ENCODE peak calls at places on chromosomes 4 and X, in six cellular contexts. One of them, this sample, is unnamed.

GRCh38 chr4:24730256-24731001 is 64.9 kb upstream of the SOD3 start:
- DNase-seq in psoas muscle: peak; percentile 88
- DNase-seq in mesendoderm: no peak
- DNase-seq in cardiac muscle cell: peak; percentile 76
- DNase-seq in heart left ventricle: peak; percentile 83
- DNase-seq in aorta: peak; percentile 94
- DNase-seq in this sample: no peak

GRCh38 chrX:78527263-78527662 is 131.9 kb downstream of the RTL3 start:
- DNase-seq in heart left ventricle: no peak
- DNase-seq in cardiac muscle cell: no peak
- DNase-seq in aorta: no peak
- DNase-seq in psoas muscle: no peak
- DNase-seq in mesendoderm: no peak
- DNase-seq in this sample: no peak

GRCh38 chr4:4671774-4672349 is 130.0 kb upstream of the STX18 start:
- DNase-seq in psoas muscle: no peak
- DNase-seq in cardiac muscle cell: no peak
- DNase-seq in aorta: no peak
- DNase-seq in mesendoderm: no peak
- DNase-seq in heart left ventricle: no peak
- DNase-seq in this sample: no peak

GRCh38 chr4:187283306-187283705 is 559.6 kb upstream of the FAT1 start:
- DNase-seq in aorta: no peak
- DNase-seq in heart left ventricle: no peak
- DNase-seq in cardiac muscle cell: no peak
- DNase-seq in mesendoderm: no peak
- DNase-seq in psoas muscle: no peak
- DNase-seq in this sample: no peak

GRCh38 chrX:136209016-136209738 is 42.0 kb downstream of the MAP7D3 start:
- DNase-seq in cardiac muscle cell: peak; percentile 71
- DNase-seq in psoas muscle: peak; percentile 57
- DNase-seq in heart left ventricle: peak; percentile 64
- DNase-seq in mesendoderm: peak; percentile 54
- DNase-seq in aorta: peak; percentile 81
- DNase-seq in this sample: no peak

GRCh38 chr4:53321151-53321987 is 44.5 kb downstream of the SCFD2 start:
- DNase-seq in aorta: no peak
- DNase-seq in psoas muscle: no peak
- DNase-seq in cardiac muscle cell: peak; percentile 78
- DNase-seq in heart left ventricle: no peak
- DNase-seq in mesendoderm: no peak
- DNase-seq in this sample: no peak

GRCh38 chr4:84683065-84683464 is 100.1 kb downstream of the CDS1 start:
- DNase-seq in aorta: no peak
- DNase-seq in mesendoderm: peak; percentile 27
- DNase-seq in heart left ventricle: no peak
- DNase-seq in cardiac muscle cell: no peak
- DNase-seq in psoas muscle: no peak
- DNase-seq in this sample: no peak

GRCh38 chr4:141783770-141784169 is 147.4 kb downstream of the IL15 start:
- DNase-seq in aorta: no peak
- DNase-seq in heart left ventricle: no peak
- DNase-seq in mesendoderm: no peak
- DNase-seq in psoas muscle: no peak
- DNase-seq in cardiac muscle cell: no peak
- DNase-seq in this sample: no peak

GRCh38 chrX:149151805-149152757 is 353.0 kb downstream of the IDS start:
- DNase-seq in psoas muscle: no peak
- DNase-seq in mesendoderm: peak; percentile 10
- DNase-seq in cardiac muscle cell: peak; percentile 86
- DNase-seq in aorta: no peak
- DNase-seq in heart left ventricle: no peak
- DNase-seq in this sample: no peak

GRCh38 chr4:39036172-39036571 is 4.0 kb upstream of the TMEM156 start:
- DNase-seq in heart left ventricle: no peak
- DNase-seq in cardiac muscle cell: peak; percentile 42
- DNase-seq in aorta: no peak
- DNase-seq in psoas muscle: no peak
- DNase-seq in mesendoderm: no peak
- DNase-seq in this sample: no peak

GRCh38 chrX:115713465-115713864 is 152.5 kb downstream of the PLS3 start:
- DNase-seq in heart left ventricle: no peak
- DNase-seq in cardiac muscle cell: no peak
- DNase-seq in aorta: no peak
- DNase-seq in psoas muscle: no peak
- DNase-seq in mesendoderm: no peak
- DNase-seq in this sample: no peak

GRCh38 chr4:136562842-136563241 is 969.5 kb downstream of the PCDH18 start:
- DNase-seq in heart left ventricle: no peak
- DNase-seq in aorta: no peak
- DNase-seq in psoas muscle: no peak
- DNase-seq in mesendoderm: no peak
- DNase-seq in cardiac muscle cell: peak; percentile 0
- DNase-seq in this sample: no peak

GRCh38 chrX:19174401-19175025 is 52.2 kb upstream of the ADGRG2 start:
- DNase-seq in heart left ventricle: no peak
- DNase-seq in mesendoderm: no peak
- DNase-seq in psoas muscle: peak; percentile 18
- DNase-seq in cardiac muscle cell: peak; percentile 12
- DNase-seq in aorta: no peak
- DNase-seq in this sample: no peak

GRCh38 chr4:121789960-121790829 is 10.9 kb upstream of the EXOSC9 start:
- DNase-seq in heart left ventricle: no peak
- DNase-seq in mesendoderm: no peak
- DNase-seq in psoas muscle: no peak
- DNase-seq in cardiac muscle cell: peak; percentile 64
- DNase-seq in aorta: no peak
- DNase-seq in this sample: no peak

GRCh38 chr4:53709693-53710092 is 118.4 kb upstream of the LNX1 start:
- DNase-seq in aorta: no peak
- DNase-seq in heart left ventricle: no peak
- DNase-seq in mesendoderm: no peak
- DNase-seq in cardiac muscle cell: no peak
- DNase-seq in psoas muscle: no peak
- DNase-seq in this sample: no peak

GRCh38 chr4:95510145-95510544 is 38.6 kb downstream of the UNC5C start:
- DNase-seq in aorta: no peak
- DNase-seq in cardiac muscle cell: peak; percentile 63
- DNase-seq in heart left ventricle: no peak
- DNase-seq in mesendoderm: no peak
- DNase-seq in psoas muscle: no peak
- DNase-seq in this sample: no peak

GRCh38 chr4:138438608-138439007 is 196.5 kb upstream of the SLC7A11 start:
- DNase-seq in heart left ventricle: no peak
- DNase-seq in mesendoderm: no peak
- DNase-seq in psoas muscle: no peak
- DNase-seq in cardiac muscle cell: no peak
- DNase-seq in aorta: no peak
- DNase-seq in this sample: no peak

GRCh38 chr4:40255722-40256281 is 59.0 kb downstream of the RHOH start:
- DNase-seq in heart left ventricle: no peak
- DNase-seq in psoas muscle: no peak
- DNase-seq in cardiac muscle cell: peak; percentile 95
- DNase-seq in mesendoderm: no peak
- DNase-seq in aorta: no peak
- DNase-seq in this sample: no peak

GRCh38 chrX:14801136-14801535 is 71.7 kb downstream of the FANCB start:
- DNase-seq in heart left ventricle: no peak
- DNase-seq in aorta: no peak
- DNase-seq in mesendoderm: peak; percentile 87
- DNase-seq in psoas muscle: no peak
- DNase-seq in cardiac muscle cell: no peak
- DNase-seq in this sample: no peak

GRCh38 chr4:184019667-184020665 is 114.9 kb downstream of the STOX2 start:
- DNase-seq in heart left ventricle: no peak
- DNase-seq in cardiac muscle cell: no peak
- DNase-seq in aorta: no peak
- DNase-seq in mesendoderm: no peak
- DNase-seq in psoas muscle: no peak
- DNase-seq in this sample: no peak

GRCh38 chrX:112147206-112147605 is 64.6 kb upstream of the TRPC5 start:
- DNase-seq in mesendoderm: peak; percentile 29
- DNase-seq in heart left ventricle: no peak
- DNase-seq in cardiac muscle cell: no peak
- DNase-seq in aorta: no peak
- DNase-seq in psoas muscle: no peak
- DNase-seq in this sample: no peak

GRCh38 chr4:57109847-57110634 is at the start of gene IGFBP7:
- DNase-seq in psoas muscle: peak; percentile 51
- DNase-seq in cardiac muscle cell: peak; percentile 72
- DNase-seq in aorta: peak; percentile 91
- DNase-seq in heart left ventricle: peak; percentile 87
- DNase-seq in mesendoderm: no peak
- DNase-seq in this sample: no peak

GRCh38 chr4:163331629-163332360 is 601 bp downstream of the NPY1R start:
- DNase-seq in heart left ventricle: peak; percentile 62
- DNase-seq in cardiac muscle cell: peak; percentile 36
- DNase-seq in aorta: peak; percentile 82
- DNase-seq in psoas muscle: peak; percentile 15
- DNase-seq in mesendoderm: peak; percentile 44
- DNase-seq in this sample: no peak

GRCh38 chr4:119000400-119000799 is 111.7 kb downstream of the SYNPO2 start:
- DNase-seq in heart left ventricle: no peak
- DNase-seq in cardiac muscle cell: no peak
- DNase-seq in mesendoderm: no peak
- DNase-seq in psoas muscle: no peak
- DNase-seq in aorta: peak; percentile 78
- DNase-seq in this sample: no peak

GRCh38 chrX:48068096-48068887 is 3.1 kb downstream of the ZNF630 start:
- DNase-seq in heart left ventricle: no peak
- DNase-seq in cardiac muscle cell: no peak
- DNase-seq in mesendoderm: no peak
- DNase-seq in psoas muscle: no peak
- DNase-seq in aorta: no peak
- DNase-seq in this sample: no peak

GRCh38 chr4:80036949-80037348 is 36.1 kb downstream of the ANTXR2 start:
- DNase-seq in heart left ventricle: no peak
- DNase-seq in cardiac muscle cell: peak; percentile 97
- DNase-seq in mesendoderm: no peak
- DNase-seq in psoas muscle: no peak
- DNase-seq in aorta: no peak
- DNase-seq in this sample: no peak

GRCh38 chr4:156298230-156298629 is 344.6 kb upstream of the CTSO start:
- DNase-seq in aorta: no peak
- DNase-seq in mesendoderm: peak; percentile 64
- DNase-seq in psoas muscle: no peak
- DNase-seq in heart left ventricle: no peak
- DNase-seq in cardiac muscle cell: peak; percentile 77
- DNase-seq in this sample: no peak

GRCh38 chr4:148770848-148771247 is 328.6 kb upstream of the NR3C2 start:
- DNase-seq in mesendoderm: peak; percentile 13
- DNase-seq in cardiac muscle cell: no peak
- DNase-seq in aorta: no peak
- DNase-seq in psoas muscle: no peak
- DNase-seq in heart left ventricle: no peak
- DNase-seq in this sample: no peak

GRCh38 chr4:185683222-185683621 is 128.8 kb downstream of the SORBS2 start:
- DNase-seq in cardiac muscle cell: no peak
- DNase-seq in heart left ventricle: no peak
- DNase-seq in psoas muscle: no peak
- DNase-seq in mesendoderm: no peak
- DNase-seq in aorta: no peak
- DNase-seq in this sample: no peak
- H3K4me1 ChIP-seq in cardiac muscle cell: peaks cover 34% of the 10 kb centered on the region
- H3K4me1 ChIP-seq in heart left ventricle: peaks cover 11% of the 10 kb centered on the region
- H3K4me1 ChIP-seq in psoas muscle: no peaks in the 10 kb centered on the region
- H3K4me1 ChIP-seq in mesendoderm: no peaks in the 10 kb centered on the region
- H3K4me1 ChIP-seq in aorta: no peaks in the 10 kb centered on the region
- H3K4me1 ChIP-seq in this sample: no peaks in the 10 kb centered on the region

DNA sequence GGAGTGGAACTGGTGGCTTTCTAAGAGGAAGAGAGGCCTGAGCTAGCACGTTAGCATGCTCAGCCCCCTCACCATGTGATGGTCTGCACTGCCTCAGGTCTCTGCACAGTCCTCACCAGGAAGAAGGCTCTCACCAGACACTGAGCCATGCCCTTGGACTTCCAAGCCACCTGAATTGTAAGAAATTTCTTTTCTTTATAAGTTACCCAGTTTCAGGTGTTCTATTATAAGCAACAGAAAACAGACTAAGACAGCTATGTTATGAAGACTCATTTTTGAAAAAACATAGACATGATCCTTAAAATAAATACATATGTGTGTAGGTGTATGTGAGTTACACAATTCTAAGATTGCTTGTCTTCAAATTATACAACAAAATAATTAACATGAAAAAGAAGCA is 74.7 kb downstream of the CEP44 start:
- DNase-seq in mesendoderm: no peak
- DNase-seq in cardiac muscle cell: no peak
- DNase-seq in heart left ventricle: no peak
- DNase-seq in aorta: no peak
- DNase-seq in psoas muscle: no peak
- DNase-seq in this sample: no peak
- H3K27ac ChIP-seq in mesendoderm: no peak overlapping the region
- H3K27ac ChIP-seq in cardiac muscle cell: no peak overlapping the region
- H3K27ac ChIP-seq in heart left ventricle: no peak overlapping the region
- H3K27ac ChIP-seq in aorta: no peak overlapping the region
- H3K27ac ChIP-seq in psoas muscle: no peak overlapping the region
- H3K27ac ChIP-seq in this sample: no peak overlapping the region

DNA sequence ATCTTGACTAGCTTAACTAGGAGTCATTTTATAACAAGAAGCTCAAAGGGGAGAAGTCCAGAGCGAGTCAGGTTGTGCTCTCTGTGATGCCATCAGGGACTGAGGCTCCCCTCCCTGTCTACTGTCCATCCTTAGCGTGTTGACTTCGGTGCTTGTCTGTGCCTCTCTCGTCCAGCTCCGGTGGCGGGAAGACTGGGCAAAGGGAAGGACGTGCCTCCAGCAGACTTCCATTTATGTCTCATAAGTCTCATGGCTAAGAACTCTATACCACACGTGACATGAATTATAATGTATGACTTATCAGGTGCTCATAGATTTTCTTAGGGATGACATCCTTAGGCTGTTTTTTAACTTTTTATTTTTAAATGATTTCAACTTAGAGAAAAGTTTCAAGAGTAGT is 92.6 kb upstream of the TLR2 start:
- DNase-seq in cardiac muscle cell: no peak
- DNase-seq in mesendoderm: no peak
- DNase-seq in heart left ventricle: no peak
- DNase-seq in aorta: no peak
- DNase-seq in psoas muscle: no peak
- DNase-seq in this sample: no peak
- H3K36me3 ChIP-seq in cardiac muscle cell: no peaks in the 10 kb centered on the region
- H3K36me3 ChIP-seq in mesendoderm: no peaks in the 10 kb centered on the region
- H3K36me3 ChIP-seq in heart left ventricle: peaks cover 90% of the 10 kb centered on the region
- H3K36me3 ChIP-seq in aorta: peaks cover 8% of the 10 kb centered on the region
- H3K36me3 ChIP-seq in psoas muscle: peaks cover 82% of the 10 kb centered on the region
- H3K36me3 ChIP-seq in this sample: peaks cover 68% of the 10 kb centered on the region

DNA sequence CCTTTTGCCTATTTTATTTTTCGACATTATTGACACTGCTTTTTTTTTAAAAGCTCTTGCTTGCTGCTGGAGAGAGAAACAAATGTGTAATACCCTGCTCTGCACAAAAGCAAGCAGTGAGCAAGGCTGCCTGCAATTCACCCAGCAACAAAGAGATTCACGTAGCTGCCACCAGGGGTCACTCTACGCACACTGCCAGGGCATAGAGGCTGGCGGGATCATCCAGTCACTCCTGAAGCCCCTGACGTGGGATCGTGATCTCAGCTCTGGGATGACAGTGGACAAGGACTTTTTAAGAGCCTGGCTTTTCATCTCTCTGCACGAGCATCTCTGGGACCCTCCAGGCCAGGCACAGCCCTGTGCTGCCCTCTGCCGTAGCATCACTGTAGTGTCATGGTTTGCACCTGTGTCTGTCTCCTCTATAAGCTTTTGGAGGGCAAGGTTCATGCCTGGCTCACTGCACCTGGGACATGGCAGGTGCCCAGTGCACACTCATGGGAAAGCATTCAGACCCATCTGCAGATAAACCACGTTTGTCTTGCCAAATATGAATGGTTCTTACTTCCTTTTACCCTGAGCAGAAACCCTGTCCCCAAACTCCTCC is 19.8 kb downstream of the C4orf50 start:
- DNase-seq in mesendoderm: peak; percentile 85
- DNase-seq in heart left ventricle: no peak
- DNase-seq in cardiac muscle cell: peak; percentile 71
- DNase-seq in psoas muscle: peak; percentile 25
- DNase-seq in aorta: peak; percentile 79
- DNase-seq in this sample: peak; percentile 37
- H3K4me1 ChIP-seq in mesendoderm: no peaks in the 10 kb centered on the region
- H3K4me1 ChIP-seq in heart left ventricle: no peaks in the 10 kb centered on the region
- H3K4me1 ChIP-seq in cardiac muscle cell: no peaks in the 10 kb centered on the region
- H3K4me1 ChIP-seq in psoas muscle: no peaks in the 10 kb centered on the region
- H3K4me1 ChIP-seq in aorta: no peaks in the 10 kb centered on the region
- H3K4me1 ChIP-seq in this sample: no peaks in the 10 kb centered on the region